ENCODE peak calls at places on chromosomes 16 and 17, in six cellular contexts. M is fibroblast of lung; G is H4; D is CD8-positive, alpha-beta T cell; V is stimulated activated CD8-positive, alpha-beta memory T cell treated with anti-CD3 and anti-CD28 coated beads, Interleukin-4, amount 100 ng/mL, for 1 hour; F is T-helper 2 cell. S is an unnamed sample.

GRCh38 chr17:38844261-38844757 is 9.2 kb downstream of the RPL23 start:
- DNase-seq in V (no peak), F (no peak), G (no peak), M (no peak), D (no peak), S (no peak)

GRCh38 chr16:68823401-68823800 is 19.9 kb upstream of the TANGO6 start:
- DNase-seq in V (no peak), F (no peak), G (peak), D (no peak), M (peak), S (no peak)

GRCh38 chr17:79777166-79777843 is 643 bp upstream of the CBX2 start:
- DNase-seq in M (peak), G (peak), D (peak), V (no peak), F (no peak), S (no peak)

GRCh38 chr17:66493283-66494019 is 191.0 kb downstream of the PRKCA start:
- DNase-seq in M (peak), D (no peak), V (no peak), F (no peak), G (peak), S (no peak)

GRCh38 chr16:89155184-89155679 is 16.3 kb upstream of the CDH15 start:
- DNase-seq in V (no peak), D (no peak), G (no peak), F (no peak), M (peak), S (no peak)

GRCh38 chr17:35171834-35172233 is 22.4 kb downstream of the SLC35G3 start:
- DNase-seq in M (peak), D (peak), G (no peak), F (no peak), V (no peak), S (peak)

GRCh38 chr17:7259555-7259889 is 2.8 kb downstream of the CLDN7 start:
- DNase-seq in F (no peak), V (no peak), M (no peak), D (no peak), G (no peak), S (no peak)

GRCh38 chr17:33234930-33235685 is 58.0 kb downstream of the ASIC2 start:
- DNase-seq in F (no peak), M (peak), D (peak), G (peak), V (no peak), S (no peak)

GRCh38 chr16:87114832-87115231 is 202.4 kb downstream of the C16orf95 start:
- DNase-seq in D (no peak), F (no peak), M (no peak), G (no peak), V (no peak), S (no peak)

GRCh38 chr17:64245218-64246145 is 17.6 kb downstream of the TEX2 start:
- DNase-seq in G (no peak), V (no peak), F (no peak), D (no peak), M (no peak), S (no peak)